ENCODE peak calls at places on chromosomes 2 and 18, in seven cellular contexts. One of them, this sample, is unnamed.

GRCh38 chr2:189337648-189338047 is 103.6 kb upstream of the WDR75 start:
- DNase-seq in NK-92 treated with Interleukin-12 subunit alpha and Interleukin-12 subunit beta, amount 100 ng/mL, for 24 hours: no peak
- DNase-seq in NCI-H2171 treated with DMSO at 0.1 percent for 48 hours: no peak
- DNase-seq in GM12891: no peak
- DNase-seq in T-helper 17 cell: no peak
- DNase-seq in NCI-H526: no peak
- DNase-seq in gastrocnemius medialis: no peak
- DNase-seq in this sample: no peak

GRCh38 chr18:50970006-50970405 is 2.2 kb downstream of the ELAC1 start:
- DNase-seq in gastrocnemius medialis: peak
- DNase-seq in NCI-H2171 treated with DMSO at 0.1 percent for 48 hours: peak
- DNase-seq in NCI-H526: no peak
- DNase-seq in GM12891: no peak
- DNase-seq in NK-92 treated with Interleukin-12 subunit alpha and Interleukin-12 subunit beta, amount 100 ng/mL, for 24 hours: no peak
- DNase-seq in T-helper 17 cell: no peak
- DNase-seq in this sample: no peak

GRCh38 chr2:1800716-1801388 is 56.5 kb upstream of the PXDN start:
- DNase-seq in NK-92 treated with Interleukin-12 subunit alpha and Interleukin-12 subunit beta, amount 100 ng/mL, for 24 hours: no peak
- DNase-seq in gastrocnemius medialis: no peak
- DNase-seq in NCI-H526: no peak
- DNase-seq in NCI-H2171 treated with DMSO at 0.1 percent for 48 hours: no peak
- DNase-seq in GM12891: no peak
- DNase-seq in T-helper 17 cell: no peak
- DNase-seq in this sample: no peak

GRCh38 chr18:22346342-22346967 is 71.3 kb downstream of the CTAGE1 start:
- DNase-seq in NK-92 treated with Interleukin-12 subunit alpha and Interleukin-12 subunit beta, amount 100 ng/mL, for 24 hours: no peak
- DNase-seq in gastrocnemius medialis: no peak
- DNase-seq in NCI-H526: no peak
- DNase-seq in GM12891: no peak
- DNase-seq in T-helper 17 cell: no peak
- DNase-seq in NCI-H2171 treated with DMSO at 0.1 percent for 48 hours: no peak
- DNase-seq in this sample: no peak

GRCh38 chr2:144587306-144587705 is 67.4 kb upstream of the ZEB2 start:
- DNase-seq in gastrocnemius medialis: no peak
- DNase-seq in NK-92 treated with Interleukin-12 subunit alpha and Interleukin-12 subunit beta, amount 100 ng/mL, for 24 hours: no peak
- DNase-seq in GM12891: no peak
- DNase-seq in NCI-H2171 treated with DMSO at 0.1 percent for 48 hours: no peak
- DNase-seq in NCI-H526: no peak
- DNase-seq in T-helper 17 cell: no peak
- DNase-seq in this sample: no peak

GRCh38 chr2:1041012-1041805 is 90.6 kb downstream of the SNTG2 start:
- DNase-seq in T-helper 17 cell: no peak
- DNase-seq in NCI-H526: no peak
- DNase-seq in NCI-H2171 treated with DMSO at 0.1 percent for 48 hours: no peak
- DNase-seq in gastrocnemius medialis: no peak
- DNase-seq in NK-92 treated with Interleukin-12 subunit alpha and Interleukin-12 subunit beta, amount 100 ng/mL, for 24 hours: no peak
- DNase-seq in GM12891: no peak
- DNase-seq in this sample: no peak

GRCh38 chr2:237723613-237724012 is 75.0 kb upstream of the RBM44 start:
- DNase-seq in gastrocnemius medialis: no peak
- DNase-seq in GM12891: peak
- DNase-seq in NK-92 treated with Interleukin-12 subunit alpha and Interleukin-12 subunit beta, amount 100 ng/mL, for 24 hours: no peak
- DNase-seq in NCI-H2171 treated with DMSO at 0.1 percent for 48 hours: peak
- DNase-seq in T-helper 17 cell: no peak
- DNase-seq in NCI-H526: peak
- DNase-seq in this sample: no peak

GRCh38 chr2:23617817-23618216 is 232.8 kb downstream of the KLHL29 start:
- DNase-seq in NK-92 treated with Interleukin-12 subunit alpha and Interleukin-12 subunit beta, amount 100 ng/mL, for 24 hours: no peak
- DNase-seq in GM12891: no peak
- DNase-seq in gastrocnemius medialis: no peak
- DNase-seq in T-helper 17 cell: no peak
- DNase-seq in NCI-H2171 treated with DMSO at 0.1 percent for 48 hours: peak
- DNase-seq in NCI-H526: no peak
- DNase-seq in this sample: no peak

GRCh38 chr2:75142081-75142480 is 57.2 kb downstream of the TACR1 start:
- DNase-seq in gastrocnemius medialis: no peak
- DNase-seq in NK-92 treated with Interleukin-12 subunit alpha and Interleukin-12 subunit beta, amount 100 ng/mL, for 24 hours: no peak
- DNase-seq in GM12891: no peak
- DNase-seq in T-helper 17 cell: no peak
- DNase-seq in NCI-H526: no peak
- DNase-seq in NCI-H2171 treated with DMSO at 0.1 percent for 48 hours: no peak
- DNase-seq in this sample: no peak

GRCh38 chr18:26468931-26469340 is 79.4 kb downstream of the KCTD1 start:
- DNase-seq in NCI-H526: peak
- DNase-seq in T-helper 17 cell: no peak
- DNase-seq in NK-92 treated with Interleukin-12 subunit alpha and Interleukin-12 subunit beta, amount 100 ng/mL, for 24 hours: no peak
- DNase-seq in gastrocnemius medialis: no peak
- DNase-seq in NCI-H2171 treated with DMSO at 0.1 percent for 48 hours: peak
- DNase-seq in GM12891: peak
- DNase-seq in this sample: no peak

GRCh38 chr18:8224576-8224975 is 384.7 kb upstream of the RAB12 start:
- DNase-seq in gastrocnemius medialis: no peak
- DNase-seq in NCI-H2171 treated with DMSO at 0.1 percent for 48 hours: no peak
- DNase-seq in T-helper 17 cell: no peak
- DNase-seq in NK-92 treated with Interleukin-12 subunit alpha and Interleukin-12 subunit beta, amount 100 ng/mL, for 24 hours: no peak
- DNase-seq in NCI-H526: no peak
- DNase-seq in GM12891: no peak
- DNase-seq in this sample: no peak

GRCh38 chr2:48131503-48132293 is 225.4 kb upstream of the FBXO11 start:
- DNase-seq in NK-92 treated with Interleukin-12 subunit alpha and Interleukin-12 subunit beta, amount 100 ng/mL, for 24 hours: no peak
- DNase-seq in NCI-H526: no peak
- DNase-seq in gastrocnemius medialis: no peak
- DNase-seq in T-helper 17 cell: no peak
- DNase-seq in GM12891: no peak
- DNase-seq in NCI-H2171 treated with DMSO at 0.1 percent for 48 hours: peak
- DNase-seq in this sample: no peak

GRCh38 chr2:51413726-51414125 is 381.8 kb upstream of the NRXN1 start:
- DNase-seq in T-helper 17 cell: no peak
- DNase-seq in NCI-H2171 treated with DMSO at 0.1 percent for 48 hours: no peak
- DNase-seq in NK-92 treated with Interleukin-12 subunit alpha and Interleukin-12 subunit beta, amount 100 ng/mL, for 24 hours: no peak
- DNase-seq in NCI-H526: no peak
- DNase-seq in gastrocnemius medialis: no peak
- DNase-seq in GM12891: no peak
- DNase-seq in this sample: no peak

GRCh38 chr2:169363570-169364150 is 1.3 kb upstream of the LRP2 start:
- DNase-seq in NCI-H526: peak
- DNase-seq in T-helper 17 cell: no peak
- DNase-seq in NK-92 treated with Interleukin-12 subunit alpha and Interleukin-12 subunit beta, amount 100 ng/mL, for 24 hours: peak
- DNase-seq in GM12891: no peak
- DNase-seq in gastrocnemius medialis: no peak
- DNase-seq in NCI-H2171 treated with DMSO at 0.1 percent for 48 hours: peak
- DNase-seq in this sample: no peak

GRCh38 chr18:35026407-35027061 is 14.7 kb upstream of the MAPRE2 start:
- DNase-seq in NK-92 treated with Interleukin-12 subunit alpha and Interleukin-12 subunit beta, amount 100 ng/mL, for 24 hours: no peak
- DNase-seq in NCI-H526: no peak
- DNase-seq in T-helper 17 cell: no peak
- DNase-seq in GM12891: no peak
- DNase-seq in gastrocnemius medialis: no peak
- DNase-seq in NCI-H2171 treated with DMSO at 0.1 percent for 48 hours: peak
- DNase-seq in this sample: no peak

GRCh38 chr2:27653397-27653796 is 10.0 kb downstream of the SUPT7L start:
- DNase-seq in NCI-H526: no peak
- DNase-seq in NCI-H2171 treated with DMSO at 0.1 percent for 48 hours: no peak
- DNase-seq in gastrocnemius medialis: no peak
- DNase-seq in NK-92 treated with Interleukin-12 subunit alpha and Interleukin-12 subunit beta, amount 100 ng/mL, for 24 hours: no peak
- DNase-seq in GM12891: no peak
- DNase-seq in T-helper 17 cell: no peak
- DNase-seq in this sample: no peak

GRCh38 chr2:226711606-226712296 is 87.9 kb downstream of the IRS1 start:
- DNase-seq in NK-92 treated with Interleukin-12 subunit alpha and Interleukin-12 subunit beta, amount 100 ng/mL, for 24 hours: no peak
- DNase-seq in GM12891: no peak
- DNase-seq in T-helper 17 cell: no peak
- DNase-seq in NCI-H526: no peak
- DNase-seq in gastrocnemius medialis: no peak
- DNase-seq in NCI-H2171 treated with DMSO at 0.1 percent for 48 hours: no peak
- DNase-seq in this sample: no peak

GRCh38 chr2:223526106-223526505 is 76.1 kb downstream of the SCG2 start:
- DNase-seq in gastrocnemius medialis: no peak
- DNase-seq in NCI-H526: no peak
- DNase-seq in NCI-H2171 treated with DMSO at 0.1 percent for 48 hours: no peak
- DNase-seq in T-helper 17 cell: no peak
- DNase-seq in NK-92 treated with Interleukin-12 subunit alpha and Interleukin-12 subunit beta, amount 100 ng/mL, for 24 hours: no peak
- DNase-seq in GM12891: no peak
- DNase-seq in this sample: no peak

GRCh38 chr18:77571743-77572142 is 322.1 kb downstream of the GALR1 start:
- DNase-seq in NK-92 treated with Interleukin-12 subunit alpha and Interleukin-12 subunit beta, amount 100 ng/mL, for 24 hours: no peak
- DNase-seq in NCI-H526: no peak
- DNase-seq in GM12891: no peak
- DNase-seq in NCI-H2171 treated with DMSO at 0.1 percent for 48 hours: no peak
- DNase-seq in T-helper 17 cell: no peak
- DNase-seq in gastrocnemius medialis: no peak
- DNase-seq in this sample: no peak

GRCh38 chr2:200609027-200609614 is 23.3 kb downstream of the AOX1 start:
- DNase-seq in GM12891: no peak
- DNase-seq in NCI-H2171 treated with DMSO at 0.1 percent for 48 hours: no peak
- DNase-seq in T-helper 17 cell: no peak
- DNase-seq in NK-92 treated with Interleukin-12 subunit alpha and Interleukin-12 subunit beta, amount 100 ng/mL, for 24 hours: no peak
- DNase-seq in NCI-H526: no peak
- DNase-seq in gastrocnemius medialis: no peak
- DNase-seq in this sample: no peak

GRCh38 chr2:145344076-145344724 is 824.3 kb upstream of the ZEB2 start:
- DNase-seq in T-helper 17 cell: no peak
- DNase-seq in GM12891: no peak
- DNase-seq in gastrocnemius medialis: no peak
- DNase-seq in NCI-H2171 treated with DMSO at 0.1 percent for 48 hours: no peak
- DNase-seq in NK-92 treated with Interleukin-12 subunit alpha and Interleukin-12 subunit beta, amount 100 ng/mL, for 24 hours: no peak
- DNase-seq in NCI-H526: no peak
- DNase-seq in this sample: no peak

GRCh38 chr2:169184074-169184473 is 114.7 kb downstream of the DHRS9 start:
- DNase-seq in NCI-H2171 treated with DMSO at 0.1 percent for 48 hours: no peak
- DNase-seq in T-helper 17 cell: no peak
- DNase-seq in NK-92 treated with Interleukin-12 subunit alpha and Interleukin-12 subunit beta, amount 100 ng/mL, for 24 hours: no peak
- DNase-seq in GM12891: no peak
- DNase-seq in NCI-H526: no peak
- DNase-seq in gastrocnemius medialis: no peak
- DNase-seq in this sample: no peak

GRCh38 chr2:28377984-28378678 is 14.5 kb upstream of the FOSL2 start:
- DNase-seq in GM12891: no peak
- DNase-seq in NCI-H526: no peak
- DNase-seq in NK-92 treated with Interleukin-12 subunit alpha and Interleukin-12 subunit beta, amount 100 ng/mL, for 24 hours: no peak
- DNase-seq in gastrocnemius medialis: peak
- DNase-seq in NCI-H2171 treated with DMSO at 0.1 percent for 48 hours: peak
- DNase-seq in T-helper 17 cell: no peak
- DNase-seq in this sample: no peak

GRCh38 chr18:32081881-32082280 is 9.8 kb upstream of the RNF138 start:
- DNase-seq in gastrocnemius medialis: no peak
- DNase-seq in T-helper 17 cell: no peak
- DNase-seq in NK-92 treated with Interleukin-12 subunit alpha and Interleukin-12 subunit beta, amount 100 ng/mL, for 24 hours: no peak
- DNase-seq in GM12891: no peak
- DNase-seq in NCI-H2171 treated with DMSO at 0.1 percent for 48 hours: no peak
- DNase-seq in NCI-H526: no peak
- DNase-seq in this sample: no peak

GRCh38 chr2:73868204-73868978 is 24.4 kb upstream of the ACTG2 start:
- DNase-seq in gastrocnemius medialis: no peak
- DNase-seq in T-helper 17 cell: no peak
- DNase-seq in GM12891: no peak
- DNase-seq in NK-92 treated with Interleukin-12 subunit alpha and Interleukin-12 subunit beta, amount 100 ng/mL, for 24 hours: no peak
- DNase-seq in NCI-H2171 treated with DMSO at 0.1 percent for 48 hours: no peak
- DNase-seq in NCI-H526: no peak
- DNase-seq in this sample: no peak

This sample was measured in CMK.